ENCODE peak calls at places on chromosomes 12 and 14, in eight cellular contexts. Z is neural progenitor cell, Y is stomach, I is thoracic aorta, O is Peyer's patch, P is HCT116, T is astrocyte, C is small intestine. K is an unnamed sample. For H3K4me1, the result is how much of the 10 kb centered on the place peaks cover.

GRCh38 chr12:47742253-47742825 is 16.3 kb downstream of the RAPGEF3 start:
- DNase-seq in C (peak), I (no peak), Y (peak), P (peak), Z (peak), O (peak), T (no peak), K (peak)

GRCh38 chr12:120831648-120832267 is 72.4 kb downstream of the SPPL3 start:
- DNase-seq in P (no peak), I (no peak), T (peak), Z (no peak), C (no peak), Y (no peak), O (no peak), K (no peak)

GRCh38 chr14:101215936-101216335 is 312.4 kb upstream of the RTL1 start:
- DNase-seq in C (no peak), T (no peak), Z (peak), I (no peak), Y (peak), P (no peak), O (peak), K (no peak)

GRCh38 chr14:89826581-89826980 is 127.9 kb downstream of the EFCAB11 start:
- DNase-seq in P (no peak), O (no peak), C (no peak), T (peak), Z (no peak), I (no peak), Y (no peak), K (no peak)

GRCh38 chr12:148676-149416 is 65.1 kb downstream of the SLC6A12 start:
- DNase-seq in Z (no peak), O (no peak), T (no peak), Y (no peak), I (no peak), C (no peak), P (no peak), K (no peak)

GRCh38 chr14:71355324-71356201 is 448.3 kb downstream of the PCNX1 start:
- DNase-seq in O (no peak), Y (peak), Z (no peak), C (peak), T (peak), P (no peak), I (no peak), K (no peak)

GRCh38 chr12:15001733-15002471 is 29.1 kb downstream of the PDE6H start:
- DNase-seq in I (no peak), T (peak), P (no peak), O (no peak), Y (peak), Z (peak), C (no peak), K (no peak)

GRCh38 chr12:4579305-4580097 is 17.5 kb downstream of the DYRK4 start:
- DNase-seq in P (no peak), C (peak), T (no peak), O (no peak), Z (peak), Y (no peak), I (no peak), K (no peak)

DNA sequence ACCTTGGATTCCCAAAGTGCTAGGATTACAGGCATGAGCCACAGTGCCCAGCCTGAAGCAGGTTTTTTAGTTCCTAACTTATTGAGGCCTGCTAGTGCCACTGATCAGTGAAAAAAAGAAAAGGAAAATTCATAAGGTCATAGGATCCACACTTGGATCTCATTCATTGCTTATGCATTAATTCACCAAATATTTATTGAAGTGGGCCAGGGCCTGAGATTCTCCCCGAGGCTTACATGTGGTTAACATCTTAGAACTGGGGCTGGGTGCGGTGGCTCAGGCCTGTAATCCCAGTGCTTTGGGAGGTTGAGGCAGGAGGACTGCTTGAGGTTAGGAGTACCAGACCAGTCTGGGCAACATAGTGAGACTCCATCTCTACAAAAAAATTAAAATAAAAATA is 29.5 kb upstream of the MAP1LC3B2 start:
- DNase-seq in C (no peak), T (no peak), I (no peak), Z (no peak), Y (no peak), P (no peak), O (no peak), K (no peak)
- H3K27ac ChIP-seq in C (no peak), T (no peak), I (no peak), Z (no peak), Y (no peak), P (peak), O (no peak), K (no peak)

DNA sequence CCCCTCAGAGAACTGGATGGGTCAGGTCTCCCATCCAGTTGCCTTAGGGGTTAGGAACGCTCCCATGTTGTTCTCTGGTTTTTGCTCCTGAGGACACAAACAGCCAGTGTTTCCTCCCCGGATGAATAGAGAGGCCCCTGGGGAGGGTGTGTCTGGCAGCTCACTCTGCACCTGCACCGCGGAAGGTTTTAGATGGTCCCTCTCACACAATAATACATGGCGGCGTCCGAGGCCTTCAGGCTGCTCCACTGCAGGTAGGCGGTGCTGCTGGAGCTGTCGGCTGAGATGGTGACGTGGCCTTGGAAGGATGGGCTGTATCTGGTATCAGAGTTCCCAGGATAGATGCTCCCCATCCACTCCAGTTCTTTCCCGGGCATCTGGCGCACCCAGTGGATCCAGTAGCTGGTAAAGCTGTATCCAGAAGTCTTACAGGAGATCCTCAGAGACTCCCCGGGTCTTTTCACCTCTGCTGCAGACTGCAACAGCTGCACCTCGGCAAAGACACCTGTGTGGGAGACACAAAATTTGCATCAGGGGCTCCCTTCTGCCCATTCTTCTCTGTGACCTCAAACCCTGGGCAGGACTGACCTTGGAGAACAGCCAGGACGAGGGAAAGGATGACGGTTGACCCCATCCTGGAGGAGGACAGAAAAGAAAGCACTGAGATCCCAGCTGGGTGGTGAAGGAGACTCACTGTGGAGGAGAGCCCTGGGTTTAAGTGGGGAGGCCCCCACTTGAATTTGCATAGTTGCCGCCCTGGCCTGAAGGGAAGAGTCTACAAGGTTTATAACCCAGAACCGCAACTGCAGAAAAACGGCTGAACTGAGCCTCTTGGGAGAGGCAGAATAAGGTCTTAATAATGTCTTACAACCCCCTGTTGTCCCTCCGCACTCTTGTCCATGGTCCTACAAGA is 1324.8 kb downstream of the TMEM121 start:
- DNase-seq in P (no peak), Y (no peak), C (no peak), O (no peak), T (no peak), I (no peak), Z (no peak), K (no peak)
- H3K4me3 ChIP-seq in P (no peak), Y (no peak), C (no peak), O (peak), T (no peak), I (no peak), Z (no peak), K (no peak)

DNA sequence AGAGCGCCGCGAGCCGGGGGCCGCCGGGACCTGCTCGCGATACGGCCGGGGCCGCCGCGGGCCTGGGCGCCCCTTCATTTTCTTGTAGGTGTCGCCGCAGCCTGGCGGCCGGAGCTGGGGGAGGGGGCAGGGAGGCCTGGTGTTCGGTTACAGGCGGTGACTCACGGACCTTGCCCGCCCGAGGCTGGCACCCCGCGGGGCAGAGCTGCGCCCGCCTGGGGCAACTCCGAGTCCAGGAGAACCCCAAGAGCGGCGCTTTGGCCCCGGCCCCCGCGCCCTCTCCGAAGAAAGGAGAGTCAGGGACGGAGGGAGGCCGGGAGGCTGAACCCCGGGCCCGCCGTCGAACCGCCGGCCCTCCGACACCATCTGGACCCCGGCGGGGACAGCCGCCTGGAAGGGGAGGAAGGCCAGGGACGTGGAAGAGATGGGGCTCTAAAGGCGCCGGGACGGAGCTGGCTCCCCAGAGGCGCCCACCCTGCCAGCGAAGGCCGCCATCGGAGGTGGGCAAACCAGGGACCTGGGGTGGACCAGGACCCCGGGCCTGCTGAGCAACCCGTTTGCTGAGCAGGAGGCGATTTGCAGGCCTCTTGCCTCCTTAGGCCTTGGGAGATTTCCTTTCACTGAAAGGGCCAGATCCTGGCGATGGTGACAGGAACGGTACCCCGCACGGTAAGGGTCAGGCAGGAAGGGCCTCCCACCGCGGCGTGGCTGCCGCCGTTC is 828 bp upstream of the NUAK1 start:
- DNase-seq in T (peak), Z (peak), O (peak), I (peak), Y (peak), C (peak), P (peak), K (no peak)
- H3K4me1 ChIP-seq in T (under half), Z (under half), O (under half), I (under half), Y (half or more), C (under half), P (under half), K (under half)

GRCh38 chr14:99817331-99817730 is 24.1 kb downstream of the EML1 start:
- DNase-seq in C (no peak), T (no peak), O (no peak), Y (no peak), I (no peak), Z (no peak), P (no peak), K (no peak)

GRCh38 chr14:99816642-99817041 is 23.4 kb downstream of the EML1 start:
- DNase-seq in Y (no peak), O (no peak), Z (no peak), C (no peak), P (no peak), T (no peak), I (no peak), K (no peak)

GRCh38 chr14:99818503-99819036 is 25.4 kb downstream of the EML1 start:
- DNase-seq in I (no peak), O (no peak), Z (no peak), P (no peak), Y (no peak), C (no peak), T (no peak), K (no peak)

GRCh38 chr14:99816217-99816616 is 23.0 kb downstream of the EML1 start:
- DNase-seq in C (no peak), I (no peak), Y (no peak), O (no peak), T (no peak), Z (no peak), P (no peak), K (no peak)

DNA sequence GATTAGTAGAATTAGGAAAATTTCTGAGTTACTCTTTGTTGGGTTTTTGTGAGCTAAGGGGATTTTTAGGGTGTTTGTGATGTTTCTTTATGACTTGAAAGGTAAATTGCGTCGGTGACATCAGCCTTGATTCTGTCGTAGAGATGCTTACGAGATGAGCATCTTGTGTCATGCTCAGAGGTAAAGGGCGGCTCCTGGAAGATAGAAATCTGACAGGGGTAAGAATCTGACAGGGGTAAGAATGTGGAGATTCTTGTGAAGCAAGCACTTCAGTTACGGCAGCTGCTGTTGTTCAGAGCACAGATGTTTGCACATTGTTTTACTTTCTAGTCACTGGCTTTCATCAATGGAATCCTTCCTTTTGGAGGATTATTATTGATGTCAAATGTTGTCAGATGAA is 22.5 kb downstream of the EML1 start:
- DNase-seq in O (no peak), T (no peak), Z (no peak), Y (no peak), I (no peak), C (no peak), P (no peak), K (no peak)
- H3K27ac ChIP-seq in O (no peak), T (no peak), Z (no peak), Y (no peak), I (no peak), C (no peak), P (no peak), K (no peak)

GRCh38 chr12:98352218-98352811 is 163.1 kb upstream of the TMPO start:
- DNase-seq in Y (no peak), Z (no peak), I (no peak), T (peak), O (no peak), P (peak), C (no peak), K (no peak)

GRCh38 chr12:98354520-98354919 is 160.9 kb upstream of the TMPO start:
- DNase-seq in I (no peak), P (no peak), C (no peak), O (no peak), Z (no peak), T (peak), Y (no peak), K (no peak)

GRCh38 chr12:98351089-98351488 is 164.3 kb upstream of the TMPO start:
- DNase-seq in P (no peak), T (no peak), C (no peak), Z (no peak), I (no peak), O (no peak), Y (no peak), K (no peak)

GRCh38 chr12:98355322-98355721 is 160.1 kb upstream of the TMPO start:
- DNase-seq in O (no peak), Z (no peak), C (no peak), T (peak), I (no peak), Y (no peak), P (no peak), K (no peak)

DNA sequence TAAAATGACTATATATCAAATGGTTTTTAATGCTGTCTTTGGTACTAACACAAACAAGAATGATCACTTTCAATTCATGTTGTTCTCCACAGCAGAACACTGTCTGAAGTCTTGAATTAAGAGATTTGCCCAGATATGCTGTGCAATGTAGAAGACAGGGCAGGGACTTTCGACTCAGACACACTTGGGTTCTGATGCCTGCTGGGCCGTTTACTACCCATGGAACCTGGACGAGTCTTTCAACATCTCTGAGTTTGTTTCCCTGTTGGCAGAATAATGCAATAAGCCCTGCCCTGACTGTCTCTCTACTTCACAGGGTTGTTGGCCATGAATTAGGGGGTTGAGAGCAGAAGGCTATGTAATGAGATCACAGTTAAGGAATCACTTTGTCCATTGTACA is 162.6 kb upstream of the TMPO start:
- DNase-seq in T (peak), C (no peak), P (no peak), Z (no peak), I (no peak), Y (no peak), O (no peak), K (no peak)
- H3K4me3 ChIP-seq in T (peak), C (no peak), P (no peak), Z (no peak), I (no peak), Y (no peak), O (no peak), K (no peak)

GRCh38 chr12:52910248-52910883 is 5.5 kb upstream of the KRT8 start:
- DNase-seq in I (no peak), Y (no peak), Z (no peak), T (no peak), O (no peak), C (no peak), P (no peak), K (no peak)

GRCh38 chr12:52909796-52910195 is 4.9 kb upstream of the KRT8 start:
- DNase-seq in O (no peak), P (no peak), I (no peak), Z (no peak), Y (no peak), T (no peak), C (no peak), K (no peak)

GRCh38 chr12:52907092-52907810 is 2.4 kb upstream of the KRT8 start:
- DNase-seq in T (peak), P (no peak), C (peak), I (no peak), Z (no peak), Y (peak), O (peak), K (no peak)

GRCh38 chr12:52906049-52906645 is 1.3 kb upstream of the KRT8 start:
- DNase-seq in C (peak), Y (no peak), I (no peak), P (no peak), O (peak), Z (no peak), T (no peak), K (no peak)

GRCh38 chr12:52909256-52909655 is 4.4 kb upstream of the KRT8 start:
- DNase-seq in Z (no peak), P (no peak), O (no peak), I (no peak), C (no peak), T (no peak), Y (no peak), K (no peak)
- H3K4me1 ChIP-seq in Z (under half), P (half or more), O (under half), I (under half), C (under half), T (under half), Y (under half), K (under half)

K was measured in effector memory CD4-positive, alpha-beta T cell.